ENCODE peak calls at places on chromosomes 5 and 9, in ten cellular contexts. One of them, this sample, is unnamed.

GRCh38 chr5:32680183-32680582 is 30.9 kb upstream of the NPR3 start:
- DNase-seq in lower lobe of right lung: no peak
- DNase-seq in tibial artery: no peak
- DNase-seq in bronchial epithelial cell: no peak
- DNase-seq in H1: no peak
- DNase-seq in progenitor cell of endocrine pancreas: no peak
- DNase-seq in WERI-Rb-1: no peak
- DNase-seq in kidney: no peak
- DNase-seq in neural crest cell: no peak
- DNase-seq in dorsolateral prefrontal cortex: no peak
- DNase-seq in this sample: no peak

GRCh38 chr5:34490501-34491250 is 165.5 kb upstream of the RAI14 start:
- DNase-seq in WERI-Rb-1: no peak
- DNase-seq in H1: no peak
- DNase-seq in tibial artery: peak
- DNase-seq in lower lobe of right lung: no peak
- DNase-seq in bronchial epithelial cell: no peak
- DNase-seq in neural crest cell: no peak
- DNase-seq in kidney: no peak
- DNase-seq in progenitor cell of endocrine pancreas: no peak
- DNase-seq in dorsolateral prefrontal cortex: no peak
- DNase-seq in this sample: no peak

GRCh38 chr9:6779417-6780241 is 21.9 kb downstream of the KDM4C start:
- DNase-seq in WERI-Rb-1: no peak
- DNase-seq in kidney: no peak
- DNase-seq in tibial artery: no peak
- DNase-seq in H1: no peak
- DNase-seq in bronchial epithelial cell: peak
- DNase-seq in progenitor cell of endocrine pancreas: no peak
- DNase-seq in lower lobe of right lung: no peak
- DNase-seq in neural crest cell: no peak
- DNase-seq in dorsolateral prefrontal cortex: no peak
- DNase-seq in this sample: peak

GRCh38 chr5:93791520-93791972 is 50.1 kb upstream of the POU5F2 start:
- DNase-seq in neural crest cell: no peak
- DNase-seq in dorsolateral prefrontal cortex: no peak
- DNase-seq in tibial artery: no peak
- DNase-seq in kidney: no peak
- DNase-seq in progenitor cell of endocrine pancreas: no peak
- DNase-seq in WERI-Rb-1: peak
- DNase-seq in bronchial epithelial cell: no peak
- DNase-seq in H1: no peak
- DNase-seq in lower lobe of right lung: no peak
- DNase-seq in this sample: no peak

GRCh38 chr5:65867509-65868195 is 58.7 kb upstream of the ERBIN start:
- DNase-seq in kidney: no peak
- DNase-seq in dorsolateral prefrontal cortex: no peak
- DNase-seq in tibial artery: no peak
- DNase-seq in H1: no peak
- DNase-seq in bronchial epithelial cell: no peak
- DNase-seq in progenitor cell of endocrine pancreas: no peak
- DNase-seq in WERI-Rb-1: no peak
- DNase-seq in neural crest cell: no peak
- DNase-seq in lower lobe of right lung: no peak
- DNase-seq in this sample: peak

GRCh38 chr9:93265972-93266371 is 82.0 kb downstream of the WNK2 start:
- DNase-seq in WERI-Rb-1: no peak
- DNase-seq in tibial artery: no peak
- DNase-seq in dorsolateral prefrontal cortex: no peak
- DNase-seq in bronchial epithelial cell: no peak
- DNase-seq in progenitor cell of endocrine pancreas: no peak
- DNase-seq in neural crest cell: no peak
- DNase-seq in lower lobe of right lung: no peak
- DNase-seq in kidney: no peak
- DNase-seq in H1: no peak
- DNase-seq in this sample: no peak

GRCh38 chr5:41517909-41518308 is 7.5 kb upstream of the PLCXD3 start:
- DNase-seq in neural crest cell: no peak
- DNase-seq in progenitor cell of endocrine pancreas: no peak
- DNase-seq in dorsolateral prefrontal cortex: no peak
- DNase-seq in kidney: no peak
- DNase-seq in H1: no peak
- DNase-seq in bronchial epithelial cell: peak
- DNase-seq in lower lobe of right lung: no peak
- DNase-seq in tibial artery: no peak
- DNase-seq in WERI-Rb-1: no peak
- DNase-seq in this sample: no peak

GRCh38 chr5:72511371-72512178 is 4.4 kb upstream of the ZNF366 start:
- DNase-seq in H1: no peak
- DNase-seq in dorsolateral prefrontal cortex: no peak
- DNase-seq in progenitor cell of endocrine pancreas: no peak
- DNase-seq in neural crest cell: no peak
- DNase-seq in WERI-Rb-1: no peak
- DNase-seq in lower lobe of right lung: no peak
- DNase-seq in bronchial epithelial cell: peak
- DNase-seq in kidney: no peak
- DNase-seq in tibial artery: no peak
- DNase-seq in this sample: peak

GRCh38 chr5:554284-554988 is 30.2 kb upstream of the SLC9A3 start:
- DNase-seq in kidney: peak
- DNase-seq in H1: no peak
- DNase-seq in WERI-Rb-1: peak
- DNase-seq in lower lobe of right lung: no peak
- DNase-seq in progenitor cell of endocrine pancreas: no peak
- DNase-seq in dorsolateral prefrontal cortex: no peak
- DNase-seq in neural crest cell: no peak
- DNase-seq in bronchial epithelial cell: no peak
- DNase-seq in tibial artery: no peak
- DNase-seq in this sample: no peak

GRCh38 chr9:121910491-121911040 is 182.5 kb downstream of the TTLL11 start:
- DNase-seq in dorsolateral prefrontal cortex: no peak
- DNase-seq in neural crest cell: no peak
- DNase-seq in progenitor cell of endocrine pancreas: no peak
- DNase-seq in WERI-Rb-1: no peak
- DNase-seq in kidney: no peak
- DNase-seq in H1: no peak
- DNase-seq in tibial artery: no peak
- DNase-seq in bronchial epithelial cell: no peak
- DNase-seq in lower lobe of right lung: no peak
- DNase-seq in this sample: no peak

GRCh38 chr5:169805527-169805934 is 168.5 kb downstream of the DOCK2 start:
- DNase-seq in tibial artery: no peak
- DNase-seq in WERI-Rb-1: no peak
- DNase-seq in kidney: no peak
- DNase-seq in bronchial epithelial cell: no peak
- DNase-seq in lower lobe of right lung: no peak
- DNase-seq in H1: no peak
- DNase-seq in dorsolateral prefrontal cortex: no peak
- DNase-seq in progenitor cell of endocrine pancreas: no peak
- DNase-seq in neural crest cell: peak
- DNase-seq in this sample: no peak

GRCh38 chr5:13552361-13552760 is 392.1 kb downstream of the DNAH5 start:
- DNase-seq in tibial artery: no peak
- DNase-seq in neural crest cell: no peak
- DNase-seq in H1: no peak
- DNase-seq in bronchial epithelial cell: no peak
- DNase-seq in lower lobe of right lung: no peak
- DNase-seq in kidney: no peak
- DNase-seq in progenitor cell of endocrine pancreas: no peak
- DNase-seq in WERI-Rb-1: peak
- DNase-seq in dorsolateral prefrontal cortex: no peak
- DNase-seq in this sample: no peak

GRCh38 chr9:129266536-129266935 is 88.5 kb upstream of the IER5L start:
- DNase-seq in bronchial epithelial cell: no peak
- DNase-seq in kidney: peak
- DNase-seq in tibial artery: no peak
- DNase-seq in lower lobe of right lung: peak
- DNase-seq in H1: no peak
- DNase-seq in WERI-Rb-1: no peak
- DNase-seq in neural crest cell: no peak
- DNase-seq in progenitor cell of endocrine pancreas: no peak
- DNase-seq in dorsolateral prefrontal cortex: no peak
- DNase-seq in this sample: no peak

GRCh38 chr5:52725065-52725746 is 62.5 kb upstream of the ITGA1 start:
- DNase-seq in progenitor cell of endocrine pancreas: no peak
- DNase-seq in kidney: no peak
- DNase-seq in bronchial epithelial cell: peak
- DNase-seq in neural crest cell: no peak
- DNase-seq in tibial artery: no peak
- DNase-seq in lower lobe of right lung: no peak
- DNase-seq in dorsolateral prefrontal cortex: no peak
- DNase-seq in WERI-Rb-1: no peak
- DNase-seq in H1: no peak
- DNase-seq in this sample: no peak

GRCh38 chr5:134124289-134125194 is 10.1 kb downstream of the TCF7 start:
- DNase-seq in progenitor cell of endocrine pancreas: no peak
- DNase-seq in WERI-Rb-1: no peak
- DNase-seq in tibial artery: no peak
- DNase-seq in bronchial epithelial cell: peak
- DNase-seq in dorsolateral prefrontal cortex: no peak
- DNase-seq in kidney: no peak
- DNase-seq in lower lobe of right lung: no peak
- DNase-seq in H1: no peak
- DNase-seq in neural crest cell: no peak
- DNase-seq in this sample: peak

GRCh38 chr5:135141303-135142268 is 107.6 kb upstream of the PITX1 start:
- DNase-seq in neural crest cell: no peak
- DNase-seq in lower lobe of right lung: no peak
- DNase-seq in H1: no peak
- DNase-seq in WERI-Rb-1: no peak
- DNase-seq in bronchial epithelial cell: peak
- DNase-seq in progenitor cell of endocrine pancreas: no peak
- DNase-seq in tibial artery: peak
- DNase-seq in kidney: peak
- DNase-seq in dorsolateral prefrontal cortex: no peak
- DNase-seq in this sample: no peak

GRCh38 chr9:135989157-135989556 is 28.0 kb upstream of the UBAC1 start:
- DNase-seq in dorsolateral prefrontal cortex: no peak
- DNase-seq in kidney: no peak
- DNase-seq in H1: no peak
- DNase-seq in tibial artery: no peak
- DNase-seq in neural crest cell: no peak
- DNase-seq in WERI-Rb-1: no peak
- DNase-seq in bronchial epithelial cell: no peak
- DNase-seq in progenitor cell of endocrine pancreas: no peak
- DNase-seq in lower lobe of right lung: no peak
- DNase-seq in this sample: no peak
- TF ChIP-seq CTCF in dorsolateral prefrontal cortex: no peak
- TF ChIP-seq CTCF in kidney: no peak
- TF ChIP-seq CTCF in H1: no peak
- TF ChIP-seq CTCF in tibial artery: no peak
- TF ChIP-seq CTCF in neural crest cell: no peak
- TF ChIP-seq CTCF in WERI-Rb-1: no peak
- TF ChIP-seq CTCF in bronchial epithelial cell: no peak
- TF ChIP-seq CTCF in progenitor cell of endocrine pancreas: no peak
- TF ChIP-seq CTCF in lower lobe of right lung: no peak
- TF ChIP-seq CTCF in this sample: peak

GRCh38 chr5:148120317-148120716 is 48.0 kb upstream of the SPINK14 start:
- DNase-seq in WERI-Rb-1: no peak
- DNase-seq in progenitor cell of endocrine pancreas: no peak
- DNase-seq in tibial artery: no peak
- DNase-seq in H1: no peak
- DNase-seq in kidney: no peak
- DNase-seq in bronchial epithelial cell: no peak
- DNase-seq in neural crest cell: no peak
- DNase-seq in lower lobe of right lung: no peak
- DNase-seq in dorsolateral prefrontal cortex: no peak
- DNase-seq in this sample: no peak

GRCh38 chr5:148125641-148126040 is 42.7 kb upstream of the SPINK14 start:
- DNase-seq in H1: no peak
- DNase-seq in WERI-Rb-1: no peak
- DNase-seq in neural crest cell: no peak
- DNase-seq in progenitor cell of endocrine pancreas: no peak
- DNase-seq in bronchial epithelial cell: peak
- DNase-seq in dorsolateral prefrontal cortex: no peak
- DNase-seq in tibial artery: no peak
- DNase-seq in lower lobe of right lung: no peak
- DNase-seq in kidney: no peak
- DNase-seq in this sample: no peak
- TF ChIP-seq CTCF in H1: peak
- TF ChIP-seq CTCF in WERI-Rb-1: peak
- TF ChIP-seq CTCF in neural crest cell: peak
- TF ChIP-seq CTCF in progenitor cell of endocrine pancreas: no peak
- TF ChIP-seq CTCF in bronchial epithelial cell: peak
- TF ChIP-seq CTCF in dorsolateral prefrontal cortex: no peak
- TF ChIP-seq CTCF in tibial artery: no peak
- TF ChIP-seq CTCF in lower lobe of right lung: no peak
- TF ChIP-seq CTCF in kidney: no peak
- TF ChIP-seq CTCF in this sample: no peak

GRCh38 chr5:16603295-16603694 is 13.5 kb downstream of the RETREG1 start:
- DNase-seq in H1: no peak
- DNase-seq in WERI-Rb-1: no peak
- DNase-seq in tibial artery: no peak
- DNase-seq in kidney: no peak
- DNase-seq in progenitor cell of endocrine pancreas: no peak
- DNase-seq in neural crest cell: no peak
- DNase-seq in bronchial epithelial cell: no peak
- DNase-seq in dorsolateral prefrontal cortex: no peak
- DNase-seq in lower lobe of right lung: no peak
- DNase-seq in this sample: no peak
- TF ChIP-seq CTCF in H1: no peak
- TF ChIP-seq CTCF in WERI-Rb-1: no peak
- TF ChIP-seq CTCF in tibial artery: no peak
- TF ChIP-seq CTCF in kidney: no peak
- TF ChIP-seq CTCF in progenitor cell of endocrine pancreas: no peak
- TF ChIP-seq CTCF in neural crest cell: no peak
- TF ChIP-seq CTCF in bronchial epithelial cell: no peak
- TF ChIP-seq CTCF in dorsolateral prefrontal cortex: no peak
- TF ChIP-seq CTCF in lower lobe of right lung: no peak
- TF ChIP-seq CTCF in this sample: no peak

GRCh38 chr5:137500616-137501225 is 1.6 kb upstream of the SPOCK1 start:
- DNase-seq in neural crest cell: no peak
- DNase-seq in lower lobe of right lung: no peak
- DNase-seq in H1: no peak
- DNase-seq in kidney: no peak
- DNase-seq in tibial artery: no peak
- DNase-seq in WERI-Rb-1: no peak
- DNase-seq in bronchial epithelial cell: no peak
- DNase-seq in progenitor cell of endocrine pancreas: no peak
- DNase-seq in dorsolateral prefrontal cortex: no peak
- DNase-seq in this sample: no peak

GRCh38 chr5:137498301-137498735 is 808 bp downstream of the SPOCK1 start:
- DNase-seq in WERI-Rb-1: peak
- DNase-seq in progenitor cell of endocrine pancreas: peak
- DNase-seq in dorsolateral prefrontal cortex: no peak
- DNase-seq in H1: no peak
- DNase-seq in tibial artery: peak
- DNase-seq in bronchial epithelial cell: peak
- DNase-seq in lower lobe of right lung: no peak
- DNase-seq in kidney: peak
- DNase-seq in neural crest cell: peak
- DNase-seq in this sample: peak

GRCh38 chr5:137497396-137498290 is 1.5 kb downstream of the SPOCK1 start:
- DNase-seq in kidney: no peak
- DNase-seq in bronchial epithelial cell: peak
- DNase-seq in dorsolateral prefrontal cortex: peak
- DNase-seq in neural crest cell: no peak
- DNase-seq in WERI-Rb-1: no peak
- DNase-seq in H1: no peak
- DNase-seq in lower lobe of right lung: no peak
- DNase-seq in tibial artery: no peak
- DNase-seq in progenitor cell of endocrine pancreas: no peak
- DNase-seq in this sample: peak

GRCh38 chr5:137496919-137497318 is 2.2 kb downstream of the SPOCK1 start:
- DNase-seq in H1: no peak
- DNase-seq in tibial artery: no peak
- DNase-seq in kidney: no peak
- DNase-seq in bronchial epithelial cell: no peak
- DNase-seq in neural crest cell: no peak
- DNase-seq in lower lobe of right lung: no peak
- DNase-seq in progenitor cell of endocrine pancreas: no peak
- DNase-seq in dorsolateral prefrontal cortex: no peak
- DNase-seq in WERI-Rb-1: no peak
- DNase-seq in this sample: no peak

GRCh38 chr5:137498736-137499505 is at the start of gene SPOCK1:
- DNase-seq in WERI-Rb-1: peak
- DNase-seq in H1: peak
- DNase-seq in kidney: peak
- DNase-seq in lower lobe of right lung: peak
- DNase-seq in progenitor cell of endocrine pancreas: peak
- DNase-seq in tibial artery: peak
- DNase-seq in bronchial epithelial cell: peak
- DNase-seq in neural crest cell: peak
- DNase-seq in dorsolateral prefrontal cortex: peak
- DNase-seq in this sample: peak
- TF ChIP-seq CTCF in WERI-Rb-1: peak
- TF ChIP-seq CTCF in H1: peak
- TF ChIP-seq CTCF in kidney: peak
- TF ChIP-seq CTCF in lower lobe of right lung: peak
- TF ChIP-seq CTCF in progenitor cell of endocrine pancreas: peak
- TF ChIP-seq CTCF in tibial artery: peak
- TF ChIP-seq CTCF in bronchial epithelial cell: peak
- TF ChIP-seq CTCF in neural crest cell: peak
- TF ChIP-seq CTCF in dorsolateral prefrontal cortex: peak
- TF ChIP-seq CTCF in this sample: peak

This sample was measured in HFFc6.